ENCODE peak calls at places on chromosomes 2 and 18, in six cellular contexts. R is tibial artery, T is fibroblast of lung, L is esophagus muscularis mucosa, H is pancreas, F is heart right ventricle. N is an unnamed sample.

GRCh38 chr2:1665761-1666505 is 78.4 kb downstream of the PXDN start:
- DNase-seq in R (no peak), T (no peak), L (no peak), H (no peak), F (no peak), N (no peak)

GRCh38 chr18:56913970-56914369 is 232.9 kb upstream of the BOD1L2 start:
- DNase-seq in R (no peak), T (no peak), L (no peak), H (no peak), F (no peak), N (no peak)

GRCh38 chr2:53777134-53777533 is 9.5 kb downstream of the CHAC2 start:
- DNase-seq in R (no peak), T (no peak), L (no peak), H (no peak), F (no peak), N (no peak)

GRCh38 chr2:144256996-144257707 is 262.8 kb downstream of the ZEB2 start:
- DNase-seq in R (no peak), T (peak; percentile 64), L (no peak), H (no peak), F (no peak), N (no peak)

GRCh38 chr2:72999729-73000725 is 71.5 kb downstream of the SFXN5 start:
- DNase-seq in R (peak; percentile 52), T (peak; percentile 81), L (no peak), H (no peak), F (no peak), N (no peak)

GRCh38 chr2:147588191-147588590 is 256.6 kb upstream of the ACVR2A start:
- DNase-seq in R (no peak), T (peak; percentile 93), L (no peak), H (no peak), F (no peak), N (no peak)

GRCh38 chr2:172270278-172271079 is 156.9 kb upstream of the ITGA6 start:
- DNase-seq in R (no peak), T (no peak), L (no peak), H (peak; percentile 84), F (no peak), N (no peak)

GRCh38 chr18:34730774-34731173 is 20.7 kb downstream of the DTNA start:
- DNase-seq in R (no peak), T (peak; percentile 64), L (no peak), H (no peak), F (no peak), N (no peak)

GRCh38 chr18:49690307-49690706 is 123.0 kb downstream of the ACAA2 start:
- DNase-seq in R (no peak), T (peak; percentile 98), L (no peak), H (no peak), F (no peak), N (no peak)

GRCh38 chr18:8977166-8977565 is 125.3 kb upstream of the NDUFV2 start:
- DNase-seq in R (no peak), T (no peak), L (no peak), H (no peak), F (no peak), N (no peak)

GRCh38 chr2:180478883-180479282 is 471.8 kb upstream of the CWC22 start:
- DNase-seq in R (no peak), T (peak; percentile 53), L (no peak), H (no peak), F (no peak), N (no peak)

GRCh38 chr18:487371-487770 is 13.1 kb downstream of the COLEC12 start:
- DNase-seq in R (no peak), T (no peak), L (no peak), H (no peak), F (no peak), N (no peak)

GRCh38 chr2:27954771-27955384 is 64.3 kb downstream of the BABAM2 start:
- DNase-seq in R (peak; percentile 87), T (peak; percentile 100), L (peak; percentile 94), H (no peak), F (no peak), N (peak; percentile 78)

GRCh38 chr2:6771539-6772365 is 94.0 kb downstream of the CMPK2 start:
- DNase-seq in R (no peak), T (no peak), L (no peak), H (no peak), F (no peak), N (no peak)

GRCh38 chr18:55489034-55489741 is 98.8 kb downstream of the TCF4 start:
- DNase-seq in R (no peak), T (peak; percentile 57), L (no peak), H (no peak), F (no peak), N (no peak)

DNA sequence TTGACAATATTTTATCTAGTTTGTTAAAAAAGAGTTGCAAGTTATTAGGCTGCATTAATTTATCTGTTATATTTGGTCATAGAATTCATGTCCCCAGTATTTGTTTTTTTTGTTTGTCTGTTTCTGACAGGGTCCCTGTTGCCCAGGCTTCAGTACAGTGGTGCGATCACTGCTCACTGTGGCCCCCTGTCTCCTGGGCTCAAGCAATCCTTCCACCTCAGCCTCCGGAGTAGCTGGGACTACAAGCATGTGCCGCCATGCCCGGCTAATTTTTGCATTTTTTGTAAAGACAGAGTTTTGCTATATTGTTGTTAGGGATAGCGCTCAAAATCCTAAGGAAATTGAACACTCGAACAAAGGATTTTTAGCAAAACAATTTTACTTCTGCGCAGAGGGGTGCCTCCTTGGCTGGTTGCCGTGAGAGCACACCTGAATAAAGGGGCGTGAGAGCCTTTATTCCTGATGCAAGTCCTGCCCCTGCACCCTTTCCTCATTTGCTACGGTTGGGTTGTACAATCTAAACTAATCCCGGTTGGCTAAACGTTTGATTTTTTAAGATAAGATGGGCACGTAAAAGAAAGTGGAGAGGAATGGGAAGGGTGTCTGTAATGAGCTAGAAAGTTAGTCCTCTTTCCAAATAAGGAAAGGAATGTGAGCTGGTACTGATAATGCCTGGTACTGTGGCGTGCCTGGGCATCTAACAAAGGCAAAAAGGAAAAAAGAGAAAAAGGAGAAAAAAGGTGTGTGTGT is 65.5 kb downstream of the COMMD1 start:
- DNase-seq in R (no peak), T (peak; percentile 24), L (no peak), H (no peak), F (no peak), N (no peak)
- H3K4me3 ChIP-seq in R (peak overlapping the region; percentile 48), T (no peak overlapping the region), L (peak overlapping the region; percentile 44), H (no peak overlapping the region), F (peak overlapping the region; percentile 1), N (no peak overlapping the region)

GRCh38 chr2:48886919-48887318 is 131.4 kb upstream of the LHCGR start:
- DNase-seq in R (no peak), T (no peak), L (no peak), H (no peak), F (no peak), N (no peak)
- TF ChIP-seq CTCF in R (no peak), T (no peak), L (no peak), H (no peak), F (no peak), N (no peak)

GRCh38 chr2:199456383-199457146 is 1.2 kb downstream of the SATB2 start:
- DNase-seq in R (no peak), T (no peak), L (no peak), H (no peak), F (no peak), N (no peak)
- H3K27ac ChIP-seq in R (no peak overlapping the region), T (peak overlapping the region; percentile 73), L (no peak overlapping the region), H (no peak overlapping the region), F (no peak overlapping the region), N (no peak overlapping the region)

GRCh38 chr2:120912101-120912985 is 176.7 kb downstream of the GLI2 start:
- DNase-seq in R (peak; percentile 85), T (peak; percentile 62), L (no peak), H (no peak), F (peak; percentile 66), N (no peak)
- H3K4me3 ChIP-seq in R (peak overlapping the region; percentile 25), T (no peak overlapping the region), L (no peak overlapping the region), H (no peak overlapping the region), F (no peak overlapping the region), N (no peak overlapping the region)

DNA sequence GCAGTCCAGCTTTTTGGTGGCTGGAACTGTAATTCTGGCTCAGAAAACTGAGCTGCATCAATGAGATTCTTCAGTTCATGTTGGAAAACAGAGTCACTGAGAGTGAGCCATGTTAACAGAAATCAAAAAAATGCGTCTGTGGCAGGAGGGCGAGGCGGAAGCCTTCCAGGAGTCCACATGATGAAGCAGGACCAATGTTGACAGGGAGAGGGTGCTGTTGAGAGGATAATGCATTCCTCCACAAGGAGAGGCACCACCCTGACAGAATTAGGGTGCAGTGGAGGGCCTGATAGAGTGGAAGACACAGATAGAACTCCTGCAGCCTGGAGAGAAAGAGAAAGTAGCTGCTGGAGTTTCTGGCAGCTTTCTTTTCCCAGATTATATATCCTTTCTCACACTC is 111.5 kb downstream of the MGAT5 start:
- DNase-seq in R (no peak), T (no peak), L (peak; percentile 50), H (no peak), F (no peak), N (no peak)
- TF ChIP-seq CTCF in R (no peak), T (no peak), L (no peak), H (no peak), F (no peak), N (no peak)

DNA sequence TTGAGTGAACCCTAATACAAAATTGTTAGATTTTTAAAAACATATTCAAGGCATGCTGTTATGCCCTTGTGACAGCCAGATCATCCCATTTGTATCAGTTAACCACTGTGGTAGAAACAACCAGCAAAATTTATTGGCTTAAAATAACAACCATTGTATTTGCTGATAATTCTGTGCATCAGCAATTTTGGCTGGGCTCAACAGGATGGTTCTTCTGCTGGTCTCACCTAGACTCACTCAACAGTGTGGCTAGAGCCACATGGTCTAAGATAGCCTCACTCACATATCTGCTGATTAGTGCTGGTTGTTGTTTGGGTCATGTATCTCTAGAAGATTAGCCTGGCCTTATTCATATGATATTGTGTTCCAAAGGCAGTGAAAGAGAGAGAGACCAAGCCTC is 160.1 kb upstream of the GATA6 start:
- DNase-seq in R (no peak), T (no peak), L (no peak), H (no peak), F (no peak), N (no peak)
- H3K27ac ChIP-seq in R (no peak overlapping the region), T (no peak overlapping the region), L (no peak overlapping the region), H (no peak overlapping the region), F (no peak overlapping the region), N (no peak overlapping the region)